ENCODE peak calls at places on chromosomes 6 and 20, in six cellular contexts. D is endodermal cell; L is prostate gland; R is cardiac muscle cell; P is neuronal stem cell; O is CD8-positive, alpha-beta T cell. A is an unnamed sample. For H3K27me3 and H3K36me3, the result is how much of the 10 kb centered on the place peaks cover.

GRCh38 chr6:42383421-42384208 is 68.1 kb downstream of the TRERF1 start:
- DNase-seq in R (no peak), P (no peak), O (no peak), L (no peak), D (no peak), A (no peak)

GRCh38 chr6:71466362-71466761 is 177.8 kb downstream of the OGFRL1 start:
- DNase-seq in P (no peak), D (no peak), O (no peak), R (peak), L (no peak), A (no peak)

GRCh38 chr6:17226269-17226668 is 54.9 kb upstream of the RBM24 start:
- DNase-seq in D (no peak), P (no peak), L (no peak), R (no peak), O (no peak), A (no peak)

GRCh38 chr6:138577151-138577915 is 78.0 kb upstream of the NHSL1 start:
- DNase-seq in O (no peak), R (no peak), D (no peak), P (no peak), L (no peak), A (no peak)

GRCh38 chr6:118263929-118264486 is 284.1 kb upstream of the PLN start:
- DNase-seq in O (no peak), D (peak), P (peak), L (no peak), R (peak), A (peak)

GRCh38 chr6:15389079-15389758 is 143.3 kb downstream of the JARID2 start:
- DNase-seq in D (no peak), O (no peak), L (peak), P (no peak), R (peak), A (no peak)

GRCh38 chr6:135851442-135852271 is at the start of gene PDE7B:
- DNase-seq in R (peak), L (peak), P (peak), D (peak), O (peak), A (peak)

GRCh38 chr6:154513601-154514320 is 3.3 kb upstream of the CNKSR3 start:
- DNase-seq in L (no peak), D (no peak), O (no peak), R (no peak), P (no peak), A (no peak)

GRCh38 chr6:169997930-169998218 is 246.5 kb downstream of the ERMARD start:
- DNase-seq in O (no peak), D (no peak), R (no peak), P (no peak), L (no peak), A (peak)

GRCh38 chr6:51600514-51600913 is 486.9 kb downstream of the PKHD1 start:
- DNase-seq in L (no peak), O (no peak), P (no peak), D (no peak), R (no peak), A (no peak)

GRCh38 chr6:32668226-32668747 is 1.8 kb upstream of the HLA-DQB1 start:
- DNase-seq in P (no peak), L (peak), D (peak), O (peak), R (peak), A (peak)

GRCh38 chr6:115551510-115551909 is 509.2 kb downstream of the FRK start:
- DNase-seq in D (no peak), R (no peak), L (no peak), O (no peak), P (no peak), A (no peak)

GRCh38 chr20:48656661-48657211 is 171.1 kb downstream of the PREX1 start:
- DNase-seq in P (no peak), O (no peak), R (no peak), D (peak), L (no peak), A (peak)

GRCh38 chr6:25450469-25451198 is 171.5 kb downstream of the CARMIL1 start:
- DNase-seq in O (no peak), L (no peak), D (no peak), P (no peak), R (no peak), A (no peak)

GRCh38 chr20:49603209-49603627 is 35.3 kb upstream of the PTGIS start:
- DNase-seq in L (no peak), O (no peak), P (peak), R (peak), D (peak), A (peak)

GRCh38 chr6:163605388-163606097 is 191.0 kb downstream of the QKI start:
- DNase-seq in D (peak), P (no peak), O (no peak), L (no peak), R (no peak), A (no peak)

GRCh38 chr6:125746731-125747588 is 2.5 kb upstream of the HEY2 start:
- DNase-seq in L (peak), D (peak), O (peak), R (peak), P (peak), A (peak)

GRCh38 chr6:125611573-125612399 is 137.6 kb upstream of the HEY2 start:
- DNase-seq in R (peak), O (no peak), D (peak), P (peak), L (no peak), A (peak)

GRCh38 chr20:31823360-31824124 is 4.4 kb downstream of the MYLK2 start:
- DNase-seq in O (no peak), D (peak), R (no peak), P (no peak), L (no peak), A (peak)

GRCh38 chr6:157679605-157680580 is 143.2 kb upstream of the SNX9 start:
- DNase-seq in D (peak), P (no peak), R (no peak), O (no peak), L (no peak), A (no peak)

DNA sequence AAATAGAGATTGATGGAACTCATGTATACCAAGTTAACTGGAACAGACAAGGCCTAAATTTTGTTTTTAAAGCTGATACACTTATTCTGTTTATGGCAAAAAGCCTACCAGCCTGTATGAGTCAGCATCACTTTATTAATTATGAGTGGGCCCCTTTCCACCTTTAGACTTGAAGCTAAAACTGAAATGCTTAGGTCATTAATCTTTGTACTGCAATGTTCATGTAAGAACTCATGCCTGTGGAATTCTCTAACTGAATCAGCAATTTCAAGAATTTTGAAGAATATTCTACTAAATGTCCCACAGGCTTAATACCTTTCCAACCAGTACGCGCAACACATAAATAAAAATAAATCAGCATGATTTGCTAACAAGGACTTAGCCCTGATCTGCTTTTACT is 140.2 kb upstream of the PHACTR1 start:
- DNase-seq in P (no peak), R (peak), L (no peak), O (no peak), D (no peak), A (no peak)
- H3K4me3 ChIP-seq in P (no peak), R (no peak), L (no peak), O (no peak), D (no peak), A (no peak)

DNA sequence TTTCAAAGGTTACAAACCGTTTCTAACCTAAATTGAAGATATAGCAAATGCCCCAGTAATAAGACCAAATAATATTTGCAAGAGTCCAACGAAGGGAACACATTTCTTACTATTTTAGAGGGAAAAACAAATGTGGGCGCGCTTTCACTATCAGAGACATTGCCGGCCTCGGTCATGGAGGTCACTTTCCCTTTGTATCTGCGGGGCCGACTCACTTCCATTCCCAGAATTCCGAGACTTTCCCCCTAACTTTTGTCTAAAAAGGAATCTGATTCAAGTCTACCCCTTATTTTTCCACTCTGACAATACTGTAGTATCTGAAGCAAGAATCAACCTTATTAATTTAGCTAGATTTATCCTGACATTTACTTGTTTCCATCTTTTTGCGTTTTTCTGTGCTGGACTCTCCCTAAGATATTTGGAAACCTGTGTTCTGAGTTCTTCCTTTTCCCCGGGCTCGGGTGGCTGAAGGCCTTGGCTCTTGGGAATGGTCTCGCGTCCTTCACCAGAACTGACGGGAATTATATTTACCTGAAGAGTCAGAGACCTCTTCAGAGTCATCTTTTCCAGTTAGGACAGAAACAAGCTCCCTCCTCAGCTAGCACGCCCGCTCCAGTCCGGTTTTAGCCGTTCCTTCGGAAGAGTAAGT is 71.8 kb upstream of the ZNF184 start:
- DNase-seq in O (no peak), L (no peak), R (no peak), D (no peak), P (no peak), A (no peak)
- H3K27me3 ChIP-seq in O (half or more), L (under half), R (half or more), D (under half), P (under half), A (under half)

GRCh38 chr6:39920147-39920546 is 14.1 kb downstream of the MOCS1 start:
- DNase-seq in D (no peak), R (no peak), P (no peak), O (no peak), L (no peak), A (no peak)
- H3K36me3 ChIP-seq in D (under half), R (under half), P (under half), O (under half), L (under half), A (under half)

GRCh38 chr6:46486186-46486585 is 5.1 kb downstream of the RCAN2 start:
- DNase-seq in D (no peak), L (no peak), O (no peak), P (no peak), R (no peak), A (no peak)

GRCh38 chr6:46491789-46492547 is 719 bp upstream of the RCAN2 start:
- DNase-seq in D (peak), L (peak), P (peak), O (no peak), R (peak), A (peak)

GRCh38 chr6:46491201-46491788 is at the start of gene RCAN2:
- DNase-seq in O (no peak), R (peak), P (peak), D (peak), L (peak), A (peak)

DNA sequence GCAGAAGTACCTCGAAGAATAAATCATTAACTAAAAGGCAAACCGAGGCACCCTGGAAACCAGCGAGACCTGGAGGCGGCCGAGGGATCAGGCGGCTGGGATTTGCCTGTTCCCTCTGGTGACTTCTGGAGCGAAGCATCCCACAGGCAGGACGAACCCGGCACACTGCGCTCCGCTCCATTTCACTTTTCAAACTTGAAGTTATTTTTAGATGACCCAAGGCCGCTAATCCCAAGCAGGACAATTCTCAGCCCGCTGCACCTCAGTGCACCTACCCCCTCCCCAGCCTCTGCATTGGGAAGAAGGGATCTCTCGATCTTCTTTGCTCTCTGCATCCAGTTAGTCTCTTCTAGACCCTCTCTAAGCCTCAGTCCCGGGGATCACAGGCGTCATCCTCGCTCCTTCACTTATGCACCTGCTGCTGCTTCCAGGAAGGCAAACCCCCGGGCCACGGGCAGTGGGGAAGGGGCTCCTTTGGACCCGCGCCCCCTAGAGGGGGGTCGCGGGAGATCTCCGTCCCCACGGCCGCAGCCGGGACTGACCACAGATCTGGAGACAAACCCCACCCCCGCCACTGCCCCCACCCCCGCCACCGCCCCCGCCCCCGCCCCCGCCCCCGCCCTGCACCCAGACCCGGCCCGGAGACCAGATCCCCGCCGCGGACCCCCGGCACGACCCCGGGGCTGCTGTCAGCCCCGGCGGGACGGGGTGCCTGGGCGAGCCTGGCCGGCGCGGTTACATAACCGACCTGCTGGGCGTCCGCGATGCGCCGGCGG is 636 bp downstream of the RCAN2 start:
- DNase-seq in R (peak), L (no peak), O (no peak), D (peak), P (peak), A (peak)
- H3K4me3 ChIP-seq in R (peak), L (peak), O (no peak), D (peak), P (peak), A (peak)

GRCh38 chr20:62706344-62706743 is 2.3 kb upstream of the NTSR1 start:
- DNase-seq in P (no peak), D (no peak), O (no peak), L (no peak), R (no peak), A (no peak)
- H3K27me3 ChIP-seq in P (under half), D (under half), O (under half), L (under half), R (half or more), A (under half)

DNA sequence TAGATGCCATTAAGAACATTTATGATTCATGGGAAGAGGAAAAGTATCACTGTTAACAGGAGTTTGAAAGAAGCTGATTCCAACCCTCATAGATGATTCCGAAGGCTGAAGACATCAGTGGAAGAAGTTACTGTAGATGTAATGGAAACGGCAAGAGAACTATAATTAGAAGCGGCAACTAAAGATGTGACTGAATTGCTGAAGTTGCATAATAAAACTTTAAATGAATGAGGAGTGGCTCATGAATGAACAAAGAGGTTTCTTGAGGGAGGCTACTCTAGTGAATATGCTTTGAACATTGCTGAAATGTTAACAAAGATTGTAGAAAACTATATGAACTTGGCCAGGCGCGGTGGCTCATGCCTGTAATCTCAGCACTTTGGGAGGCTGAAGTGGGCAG is 84.1 kb downstream of the PHIP start:
- DNase-seq in O (no peak), L (no peak), D (no peak), P (no peak), R (no peak), A (no peak)
- H3K36me3 ChIP-seq in O (half or more), L (under half), D (half or more), P (half or more), R (half or more), A (under half)

GRCh38 chr20:59300341-59301081 is at the start of gene EDN3:
- DNase-seq in R (no peak), P (no peak), O (no peak), D (peak), L (no peak), A (peak)
- H3K4me3 ChIP-seq in R (no peak), P (peak), O (no peak), D (peak), L (peak), A (peak)

GRCh38 chr20:9510926-9511325 is 3.5 kb upstream of the LAMP5 start:
- DNase-seq in L (no peak), R (no peak), O (no peak), D (no peak), P (no peak), A (no peak)
- H3K27me3 ChIP-seq in L (under half), R (half or more), O (under half), D (half or more), P (under half), A (half or more)

A was measured in H7.